ENCODE peak calls at places on chromosomes 4 and X, in seven cellular contexts. One of them, this sample, is unnamed.

GRCh38 chrX:136880003-136880451 is 498 bp downstream of the RBMX start:
- DNase-seq in suprapubic skin: no peak
- DNase-seq in SK-N-SH: peak
- DNase-seq in transverse colon: peak
- DNase-seq in endothelial cell of umbilical vein: no peak
- DNase-seq in prostate gland: peak
- DNase-seq in HL-60: no peak
- DNase-seq in this sample: no peak

GRCh38 chr4:153729901-153730300 is 29.9 kb downstream of the RNF175 start:
- DNase-seq in suprapubic skin: no peak
- DNase-seq in SK-N-SH: no peak
- DNase-seq in transverse colon: no peak
- DNase-seq in endothelial cell of umbilical vein: no peak
- DNase-seq in prostate gland: no peak
- DNase-seq in HL-60: no peak
- DNase-seq in this sample: no peak

GRCh38 chr4:87904627-87905026 is 70.9 kb upstream of the SPP1 start:
- DNase-seq in suprapubic skin: no peak
- DNase-seq in SK-N-SH: no peak
- DNase-seq in transverse colon: no peak
- DNase-seq in endothelial cell of umbilical vein: no peak
- DNase-seq in prostate gland: no peak
- DNase-seq in HL-60: no peak
- DNase-seq in this sample: no peak

GRCh38 chr4:184599492-184600135 is 49.6 kb downstream of the CASP3 start:
- DNase-seq in suprapubic skin: no peak
- DNase-seq in SK-N-SH: no peak
- DNase-seq in transverse colon: no peak
- DNase-seq in endothelial cell of umbilical vein: no peak
- DNase-seq in prostate gland: no peak
- DNase-seq in HL-60: no peak
- DNase-seq in this sample: no peak

GRCh38 chr4:184441461-184442392 is 32.6 kb downstream of the IRF2 start:
- DNase-seq in suprapubic skin: no peak
- DNase-seq in SK-N-SH: no peak
- DNase-seq in transverse colon: no peak
- DNase-seq in endothelial cell of umbilical vein: peak
- DNase-seq in prostate gland: no peak
- DNase-seq in HL-60: no peak
- DNase-seq in this sample: no peak

GRCh38 chr4:9800878-9801277 is 19.4 kb downstream of the DRD5 start:
- DNase-seq in suprapubic skin: no peak
- DNase-seq in SK-N-SH: no peak
- DNase-seq in transverse colon: no peak
- DNase-seq in endothelial cell of umbilical vein: no peak
- DNase-seq in prostate gland: no peak
- DNase-seq in HL-60: no peak
- DNase-seq in this sample: no peak

GRCh38 chr4:25320374-25321172 is 8.0 kb downstream of the ZCCHC4 start:
- DNase-seq in suprapubic skin: no peak
- DNase-seq in SK-N-SH: no peak
- DNase-seq in transverse colon: no peak
- DNase-seq in endothelial cell of umbilical vein: no peak
- DNase-seq in prostate gland: no peak
- DNase-seq in HL-60: peak
- DNase-seq in this sample: no peak

GRCh38 chrX:318068-318738 is 393 bp downstream of the GTPBP6 start:
- DNase-seq in suprapubic skin: peak
- DNase-seq in SK-N-SH: peak
- DNase-seq in transverse colon: peak
- DNase-seq in endothelial cell of umbilical vein: peak
- DNase-seq in prostate gland: peak
- DNase-seq in HL-60: peak
- DNase-seq in this sample: peak

GRCh38 chr4:12729384-12729783 is 754.8 kb downstream of the RAB28 start:
- DNase-seq in suprapubic skin: no peak
- DNase-seq in SK-N-SH: peak
- DNase-seq in transverse colon: no peak
- DNase-seq in endothelial cell of umbilical vein: peak
- DNase-seq in prostate gland: no peak
- DNase-seq in HL-60: no peak
- DNase-seq in this sample: peak

DNA sequence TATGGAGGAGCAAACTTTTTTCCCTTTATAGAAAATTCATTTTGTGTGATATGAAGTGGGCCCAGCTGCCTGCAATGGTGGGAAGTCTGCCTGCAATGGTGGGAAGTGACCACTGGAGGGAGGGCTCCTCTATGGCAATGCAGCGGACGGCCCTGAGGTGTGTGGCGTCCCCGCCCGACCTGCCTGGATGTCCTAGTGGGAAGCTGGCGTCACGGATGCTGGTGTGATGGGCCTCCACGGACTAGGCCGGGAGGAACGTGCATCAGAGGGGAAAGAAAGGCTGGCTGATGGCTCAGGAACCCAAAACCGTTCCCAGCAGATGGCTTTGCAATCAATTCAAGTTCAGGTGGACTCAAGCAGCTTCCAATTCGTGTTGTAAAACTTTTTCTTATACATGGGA is 177.9 kb downstream of the AFAP1 start:
- DNase-seq in suprapubic skin: peak
- DNase-seq in SK-N-SH: peak
- DNase-seq in transverse colon: peak
- DNase-seq in endothelial cell of umbilical vein: peak
- DNase-seq in prostate gland: no peak
- DNase-seq in HL-60: peak
- DNase-seq in this sample: peak
- TF ChIP-seq POLR2AphosphoS5 in suprapubic skin: no peak
- TF ChIP-seq POLR2AphosphoS5 in SK-N-SH: no peak
- TF ChIP-seq POLR2AphosphoS5 in transverse colon: no peak
- TF ChIP-seq POLR2AphosphoS5 in endothelial cell of umbilical vein: no peak
- TF ChIP-seq POLR2AphosphoS5 in prostate gland: no peak
- TF ChIP-seq POLR2AphosphoS5 in HL-60: no peak
- TF ChIP-seq POLR2AphosphoS5 in this sample: no peak

GRCh38 chr4:133493241-133493640 is 344.1 kb downstream of the PCDH10 start:
- DNase-seq in suprapubic skin: no peak
- DNase-seq in SK-N-SH: no peak
- DNase-seq in transverse colon: no peak
- DNase-seq in endothelial cell of umbilical vein: no peak
- DNase-seq in prostate gland: no peak
- DNase-seq in HL-60: no peak
- DNase-seq in this sample: no peak

GRCh38 chr4:133498149-133498548 is 349.1 kb downstream of the PCDH10 start:
- DNase-seq in suprapubic skin: no peak
- DNase-seq in SK-N-SH: no peak
- DNase-seq in transverse colon: no peak
- DNase-seq in endothelial cell of umbilical vein: no peak
- DNase-seq in prostate gland: no peak
- DNase-seq in HL-60: no peak
- DNase-seq in this sample: no peak

GRCh38 chr4:133493776-133494175 is 344.7 kb downstream of the PCDH10 start:
- DNase-seq in suprapubic skin: no peak
- DNase-seq in SK-N-SH: no peak
- DNase-seq in transverse colon: no peak
- DNase-seq in endothelial cell of umbilical vein: no peak
- DNase-seq in prostate gland: no peak
- DNase-seq in HL-60: no peak
- DNase-seq in this sample: no peak
- TF ChIP-seq POLR2AphosphoS5 in suprapubic skin: no peak
- TF ChIP-seq POLR2AphosphoS5 in SK-N-SH: no peak
- TF ChIP-seq POLR2AphosphoS5 in transverse colon: no peak
- TF ChIP-seq POLR2AphosphoS5 in endothelial cell of umbilical vein: no peak
- TF ChIP-seq POLR2AphosphoS5 in prostate gland: no peak
- TF ChIP-seq POLR2AphosphoS5 in HL-60: no peak
- TF ChIP-seq POLR2AphosphoS5 in this sample: no peak

GRCh38 chrX:9341305-9342201 is 123.3 kb upstream of the TBL1X start:
- DNase-seq in suprapubic skin: no peak
- DNase-seq in SK-N-SH: peak
- DNase-seq in transverse colon: peak
- DNase-seq in endothelial cell of umbilical vein: peak
- DNase-seq in prostate gland: no peak
- DNase-seq in HL-60: peak
- DNase-seq in this sample: no peak

GRCh38 chrX:9342581-9343051 is 122.2 kb upstream of the TBL1X start:
- DNase-seq in suprapubic skin: peak
- DNase-seq in SK-N-SH: peak
- DNase-seq in transverse colon: peak
- DNase-seq in endothelial cell of umbilical vein: peak
- DNase-seq in prostate gland: peak
- DNase-seq in HL-60: peak
- DNase-seq in this sample: peak

GRCh38 chrX:9339603-9340569 is 125.0 kb upstream of the TBL1X start:
- DNase-seq in suprapubic skin: no peak
- DNase-seq in SK-N-SH: no peak
- DNase-seq in transverse colon: peak
- DNase-seq in endothelial cell of umbilical vein: no peak
- DNase-seq in prostate gland: no peak
- DNase-seq in HL-60: no peak
- DNase-seq in this sample: no peak

GRCh38 chrX:9340619-9341304 is 124.1 kb upstream of the TBL1X start:
- DNase-seq in suprapubic skin: no peak
- DNase-seq in SK-N-SH: peak
- DNase-seq in transverse colon: peak
- DNase-seq in endothelial cell of umbilical vein: peak
- DNase-seq in prostate gland: peak
- DNase-seq in HL-60: peak
- DNase-seq in this sample: no peak

DNA sequence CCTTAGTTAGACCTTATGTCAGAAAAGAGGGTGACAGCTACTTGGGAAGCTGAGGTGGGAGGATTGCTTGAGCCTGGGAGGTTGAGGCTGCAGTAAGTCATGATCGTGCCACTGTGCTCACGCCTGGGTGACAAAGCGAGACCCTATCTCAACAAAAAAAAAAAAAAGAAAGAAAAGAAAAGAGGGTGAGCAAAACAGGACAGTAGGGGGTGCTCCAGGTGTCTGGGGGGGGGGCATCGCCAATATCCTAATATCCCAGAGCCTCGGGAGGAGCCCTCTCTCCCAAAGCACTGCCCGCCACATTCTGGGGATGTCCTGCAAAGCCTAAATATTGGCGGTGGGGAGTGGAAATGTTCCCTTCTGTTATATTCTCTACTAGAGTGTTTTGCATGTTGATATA is 120.9 kb upstream of the TBL1X start:
- DNase-seq in suprapubic skin: no peak
- DNase-seq in SK-N-SH: no peak
- DNase-seq in transverse colon: no peak
- DNase-seq in endothelial cell of umbilical vein: no peak
- DNase-seq in prostate gland: no peak
- DNase-seq in HL-60: no peak
- DNase-seq in this sample: no peak
- TF ChIP-seq POLR2AphosphoS5 in suprapubic skin: no peak
- TF ChIP-seq POLR2AphosphoS5 in SK-N-SH: no peak
- TF ChIP-seq POLR2AphosphoS5 in transverse colon: no peak
- TF ChIP-seq POLR2AphosphoS5 in endothelial cell of umbilical vein: no peak
- TF ChIP-seq POLR2AphosphoS5 in prostate gland: no peak
- TF ChIP-seq POLR2AphosphoS5 in HL-60: no peak
- TF ChIP-seq POLR2AphosphoS5 in this sample: no peak

GRCh38 chr4:186368291-186368690 is 102.3 kb downstream of the F11 start:
- DNase-seq in suprapubic skin: no peak
- DNase-seq in SK-N-SH: no peak
- DNase-seq in transverse colon: no peak
- DNase-seq in endothelial cell of umbilical vein: no peak
- DNase-seq in prostate gland: no peak
- DNase-seq in HL-60: no peak
- DNase-seq in this sample: no peak
- TF ChIP-seq POLR2AphosphoS5 in suprapubic skin: peak
- TF ChIP-seq POLR2AphosphoS5 in SK-N-SH: no peak
- TF ChIP-seq POLR2AphosphoS5 in transverse colon: no peak
- TF ChIP-seq POLR2AphosphoS5 in endothelial cell of umbilical vein: no peak
- TF ChIP-seq POLR2AphosphoS5 in prostate gland: no peak
- TF ChIP-seq POLR2AphosphoS5 in HL-60: no peak
- TF ChIP-seq POLR2AphosphoS5 in this sample: no peak

GRCh38 chr4:40316333-40316781 is 18.8 kb upstream of the CHRNA9 start:
- DNase-seq in suprapubic skin: no peak
- DNase-seq in SK-N-SH: no peak
- DNase-seq in transverse colon: no peak
- DNase-seq in endothelial cell of umbilical vein: peak
- DNase-seq in prostate gland: no peak
- DNase-seq in HL-60: peak
- DNase-seq in this sample: no peak

GRCh38 chr4:40317921-40318658 is 17.0 kb upstream of the CHRNA9 start:
- DNase-seq in suprapubic skin: no peak
- DNase-seq in SK-N-SH: no peak
- DNase-seq in transverse colon: no peak
- DNase-seq in endothelial cell of umbilical vein: no peak
- DNase-seq in prostate gland: no peak
- DNase-seq in HL-60: no peak
- DNase-seq in this sample: no peak

GRCh38 chr4:40321671-40322131 is 13.4 kb upstream of the CHRNA9 start:
- DNase-seq in suprapubic skin: no peak
- DNase-seq in SK-N-SH: no peak
- DNase-seq in transverse colon: no peak
- DNase-seq in endothelial cell of umbilical vein: peak
- DNase-seq in prostate gland: no peak
- DNase-seq in HL-60: no peak
- DNase-seq in this sample: no peak

GRCh38 chr4:40314951-40315350 is 20.2 kb upstream of the CHRNA9 start:
- DNase-seq in suprapubic skin: no peak
- DNase-seq in SK-N-SH: no peak
- DNase-seq in transverse colon: no peak
- DNase-seq in endothelial cell of umbilical vein: no peak
- DNase-seq in prostate gland: no peak
- DNase-seq in HL-60: peak
- DNase-seq in this sample: no peak

DNA sequence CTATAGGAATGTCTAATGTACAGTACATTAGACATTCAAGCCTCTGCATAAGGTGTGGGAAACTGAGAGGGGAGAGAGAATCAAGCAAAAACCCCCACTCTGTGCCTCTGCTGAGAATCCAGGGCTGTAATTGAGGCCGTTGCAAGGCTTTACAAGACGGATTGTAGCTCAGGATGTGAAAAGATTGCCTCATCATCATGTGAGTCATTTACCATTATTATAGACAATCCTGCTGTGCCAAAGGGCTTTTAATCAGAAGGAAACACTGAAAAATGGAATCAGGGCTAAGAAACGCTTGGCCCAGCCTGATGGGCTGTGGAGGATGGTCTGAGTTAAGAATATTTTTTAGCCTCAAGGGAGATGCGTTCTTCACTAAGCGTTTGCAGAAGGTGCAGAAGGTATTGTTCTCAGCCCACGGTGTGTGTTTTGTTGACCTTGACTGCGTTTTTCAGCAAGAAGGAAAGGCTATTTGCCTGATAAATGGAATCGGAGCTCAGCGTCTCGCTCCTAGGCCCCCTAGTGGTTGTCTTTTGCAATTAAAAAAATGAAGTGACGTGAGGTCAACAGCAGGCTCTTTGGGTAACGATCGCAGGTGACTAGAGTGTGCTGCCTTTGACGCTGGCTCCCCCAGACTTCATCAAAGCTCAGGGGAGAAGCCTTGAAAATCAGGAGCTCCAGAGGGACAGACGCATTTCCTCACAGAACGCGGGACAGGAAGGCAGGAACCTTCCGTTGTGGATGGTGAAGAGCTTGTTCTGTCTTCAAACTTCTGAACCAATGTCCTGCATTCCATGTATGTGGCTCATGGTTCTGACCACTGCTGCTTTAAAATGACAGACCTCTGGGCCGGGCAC is 18.1 kb upstream of the CHRNA9 start:
- DNase-seq in suprapubic skin: no peak
- DNase-seq in SK-N-SH: peak
- DNase-seq in transverse colon: peak
- DNase-seq in endothelial cell of umbilical vein: peak
- DNase-seq in prostate gland: peak
- DNase-seq in HL-60: peak
- DNase-seq in this sample: peak
- TF ChIP-seq POLR2AphosphoS5 in suprapubic skin: no peak
- TF ChIP-seq POLR2AphosphoS5 in SK-N-SH: peak
- TF ChIP-seq POLR2AphosphoS5 in transverse colon: peak
- TF ChIP-seq POLR2AphosphoS5 in endothelial cell of umbilical vein: no peak
- TF ChIP-seq POLR2AphosphoS5 in prostate gland: peak
- TF ChIP-seq POLR2AphosphoS5 in HL-60: no peak
- TF ChIP-seq POLR2AphosphoS5 in this sample: no peak